ENCODE peak calls at places on chromosomes 16 and 17, in four cellular contexts. M is cardiac muscle cell, K is astrocyte of the spinal cord, T is SK-N-SH. F is an unnamed sample.

GRCh38 chr16:77759821-77760220 is 28.5 kb upstream of the VAT1L start:
- DNase-seq in M (peak; percentile 5), K (no peak), T (no peak), F (peak; percentile 30)

GRCh38 chr16:67454852-67455251 is 23.9 kb downstream of the HSD11B2 start:
- DNase-seq in M (no peak), K (no peak), T (no peak), F (no peak)

GRCh38 chr17:61411944-61412859 is 12.6 kb downstream of the TBX2 start:
- DNase-seq in K (peak; percentile 79), T (peak; percentile 99), M (peak; percentile 86), F (peak; percentile 80)

GRCh38 chr17:30309591-30309990 is 17.8 kb upstream of the BLMH start:
- DNase-seq in T (no peak), M (peak; percentile 21), K (peak; percentile 61), F (peak; percentile 87)

GRCh38 chr16:2473999-2474876 is 689 bp upstream of the TBC1D24 start:
- DNase-seq in M (peak; percentile 39), K (no peak), T (peak; percentile 79), F (peak; percentile 39)

GRCh38 chr17:28726396-28726911 is 421 bp upstream of the TLCD1 start:
- DNase-seq in K (peak; percentile 71), M (peak; percentile 61), T (no peak), F (peak; percentile 57)

GRCh38 chr17:35322749-35323148 is 50.7 kb downstream of the SLFN11 start:
- DNase-seq in K (no peak), M (no peak), T (no peak), F (no peak)

GRCh38 chr16:77359065-77359502 is 75.8 kb downstream of the ADAMTS18 start:
- DNase-seq in M (peak; percentile 16), T (no peak), K (peak; percentile 84), F (peak; percentile 79)

GRCh38 chr17:28536532-28537218 is 15.7 kb downstream of the UNC119 start:
- DNase-seq in K (no peak), M (no peak), T (no peak), F (no peak)

GRCh38 chr16:87765473-87765775 is 362 bp downstream of the KLHDC4 start:
- DNase-seq in K (no peak), T (peak; percentile 62), M (peak; percentile 18), F (peak; percentile 13)

GRCh38 chr17:30278032-30278431 is 13.7 kb downstream of the BLMH start:
- DNase-seq in K (peak; percentile 57), M (peak; percentile 79), T (peak; percentile 45), F (peak; percentile 50)

GRCh38 chr16:67544329-67544841 is 15.8 kb downstream of the RIPOR1 start:
- DNase-seq in M (no peak), T (peak; percentile 37), K (no peak), F (no peak)

GRCh38 chr17:77316651-77317050 is 175.9 kb downstream of the SEC14L1 start:
- DNase-seq in M (no peak), K (no peak), T (no peak), F (no peak)

GRCh38 chr16:57112403-57113041 is 20.1 kb downstream of the CPNE2 start:
- DNase-seq in T (no peak), M (no peak), K (no peak), F (no peak)

GRCh38 chr16:82062645-82063058 is 27.6 kb downstream of the HSD17B2 start:
- DNase-seq in T (no peak), K (no peak), M (peak; percentile 81), F (peak; percentile 40)

GRCh38 chr16:82059161-82059982 is 24.3 kb downstream of the HSD17B2 start:
- DNase-seq in M (no peak), K (no peak), T (no peak), F (no peak)

GRCh38 chr16:82059983-82060421 is 24.9 kb downstream of the HSD17B2 start:
- DNase-seq in K (no peak), T (no peak), M (no peak), F (no peak)

GRCh38 chr16:82063456-82064082 is 28.5 kb downstream of the HSD17B2 start:
- DNase-seq in T (no peak), M (no peak), K (no peak), F (no peak)

GRCh38 chr16:82061861-82062525 is 26.9 kb downstream of the HSD17B2 start:
- DNase-seq in T (peak; percentile 13), M (peak; percentile 40), K (peak; percentile 26), F (peak; percentile 25)
- TF ChIP-seq CTCF in T (peak; percentile 70), M (peak; percentile 35), K (peak; percentile 42), F (peak; percentile 35)

GRCh38 chr17:46977348-46977747 is 1.7 kb downstream of the RPRML start:
- DNase-seq in T (peak; percentile 51), K (no peak), M (peak; percentile 32), F (peak; percentile 16)
- TF ChIP-seq CTCF in T (no peak), K (peak; percentile 34), M (peak; percentile 32), F (peak; percentile 28)

GRCh38 chr16:80367037-80367658 is 173.6 kb upstream of the DYNLRB2 start:
- DNase-seq in T (no peak), K (no peak), M (no peak), F (no peak)

GRCh38 chr16:80366023-80366422 is 174.8 kb upstream of the DYNLRB2 start:
- DNase-seq in K (no peak), M (no peak), T (no peak), F (peak; percentile 41)

GRCh38 chr16:80369138-80369537 is 171.7 kb upstream of the DYNLRB2 start:
- DNase-seq in M (no peak), T (no peak), K (no peak), F (no peak)

GRCh38 chr16:80372341-80372740 is 168.5 kb upstream of the DYNLRB2 start:
- DNase-seq in M (no peak), K (no peak), T (no peak), F (peak; percentile 11)

GRCh38 chr16:80369559-80369958 is 171.2 kb upstream of the DYNLRB2 start:
- DNase-seq in K (peak; percentile 68), T (peak; percentile 58), M (peak; percentile 43), F (peak; percentile 59)
- TF ChIP-seq CTCF in K (peak; percentile 76), T (no peak), M (peak; percentile 36), F (peak; percentile 68)

DNA sequence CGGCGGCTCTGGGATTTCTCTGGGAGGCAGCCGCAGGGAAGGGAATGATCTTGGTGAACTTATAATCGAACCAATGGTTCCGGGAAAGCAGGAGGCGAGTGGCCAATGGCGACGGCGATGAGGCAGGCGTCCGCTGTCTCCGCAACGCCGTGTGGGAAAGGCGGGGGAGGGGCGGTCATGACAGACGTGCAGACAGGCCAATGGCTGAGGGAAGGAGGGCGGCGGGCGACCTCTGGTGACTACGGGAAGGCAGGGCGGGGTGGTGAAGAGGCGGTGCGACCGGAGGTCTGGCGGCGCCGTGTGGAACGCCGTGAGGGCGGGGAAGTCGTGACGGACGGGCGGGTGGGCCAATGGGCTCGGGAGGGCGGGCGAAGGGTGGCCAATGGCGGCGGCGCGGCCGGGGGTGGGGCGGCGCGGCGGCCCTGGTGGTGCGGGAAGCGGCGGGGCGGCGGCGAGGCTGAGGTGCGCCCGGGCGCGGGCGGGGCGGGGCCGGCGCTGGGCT is at the start of gene RAB40C:
- DNase-seq in T (peak; percentile 99), M (peak; percentile 99), K (peak; percentile 99), F (peak; percentile 97)
- TF ChIP-seq CTCF in T (no peak), M (no peak), K (no peak), F (no peak)

F was measured in fibroblast of lung.